ENCODE peak calls at places on chromosome 13, in four cellular contexts. Y is bronchial epithelial cell, D is tibial nerve, K is neuronal stem cell. Z is an unnamed sample.

GRCh38 chr13:73913043-73913740 is 221.0 kb downstream of the KLF12 start:
- DNase-seq in K (no peak), D (no peak), Y (peak; percentile 61), Z (no peak)

GRCh38 chr13:78712866-78713265 is 53.9 kb upstream of the OBI1 start:
- DNase-seq in K (no peak), D (no peak), Y (no peak), Z (no peak)

GRCh38 chr13:40653558-40654318 is 12.7 kb downstream of the FOXO1 start:
- DNase-seq in Y (no peak), D (no peak), K (no peak), Z (no peak)

GRCh38 chr13:53499551-53499950 is 470.9 kb downstream of the OLFM4 start:
- DNase-seq in Y (no peak), K (no peak), D (no peak), Z (no peak)

GRCh38 chr13:37667631-37668161 is 69.1 kb upstream of the POSTN start:
- DNase-seq in Y (no peak), D (no peak), K (no peak), Z (no peak)

GRCh38 chr13:72808917-72809500 is 27.1 kb downstream of the PIBF1 start:
- DNase-seq in Y (peak; percentile 16), K (peak; percentile 9), D (no peak), Z (no peak)

GRCh38 chr13:31945202-31945978 is 86.2 kb upstream of the FRY start:
- DNase-seq in D (peak; percentile 63), K (no peak), Y (peak; percentile 96), Z (peak; percentile 80)

GRCh38 chr13:44932171-44932849 is 57.0 kb downstream of the NUFIP1 start:
- DNase-seq in K (no peak), Y (peak; percentile 15), D (no peak), Z (no peak)

GRCh38 chr13:110799246-110800236 is 86.0 kb downstream of the ING1 start:
- DNase-seq in K (no peak), Y (no peak), D (peak; percentile 33), Z (peak; percentile 75)

GRCh38 chr13:30581582-30581981 is 36.1 kb upstream of the USPL1 start:
- DNase-seq in Y (peak; percentile 59), K (no peak), D (no peak), Z (no peak)

GRCh38 chr13:59801107-59801880 is 362.4 kb downstream of the DIAPH3 start:
- DNase-seq in Y (no peak), K (no peak), D (no peak), Z (no peak)

GRCh38 chr13:84137292-84137691 is 255.0 kb upstream of the SLITRK1 start:
- DNase-seq in D (no peak), Y (no peak), K (no peak), Z (no peak)